ENCODE peak calls at places on chromosomes 3 and 15, in six cellular contexts. M is HepG2, Y is IMR-90, X is esophagus squamous epithelium, G is uterus, W is transverse colon. N is an unnamed sample.
A peak's percentile ranks its signal among the peaks of the same experiment; 100 is the strongest.

GRCh38 chr3:193391902-193392301 is 13.3 kb upstream of the ATP13A5 start:
- DNase-seq in M (no peak), Y (no peak), X (no peak), G (no peak), W (no peak), N (no peak)

GRCh38 chr3:41574900-41575299 is 375.6 kb downstream of the CTNNB1 start:
- DNase-seq in M (no peak), Y (no peak), X (no peak), G (no peak), W (no peak), N (no peak)

GRCh38 chr15:74896316-74896715 is 6.5 kb downstream of the MPI start:
- DNase-seq in M (no peak), Y (no peak), X (no peak), G (no peak), W (no peak), N (no peak)

GRCh38 chr3:128969993-128970740 is 23.7 kb downstream of the CFAP92 start:
- DNase-seq in M (peak; percentile 25), Y (peak; percentile 37), X (no peak), G (peak; percentile 42), W (peak; percentile 35), N (no peak)

GRCh38 chr3:55202320-55202719 is 274.5 kb upstream of the LRTM1 start:
- DNase-seq in M (no peak), Y (peak; percentile 95), X (no peak), G (no peak), W (no peak), N (no peak)

GRCh38 chr15:74517096-74517495 is 23.9 kb upstream of the ARID3B start:
- DNase-seq in M (no peak), Y (no peak), X (no peak), G (no peak), W (no peak), N (no peak)

GRCh38 chr15:48877630-48878595 is at the start of gene EID1:
- DNase-seq in M (peak; percentile 27), Y (peak; percentile 95), X (peak; percentile 44), G (peak; percentile 92), W (peak; percentile 94), N (peak; percentile 92)

GRCh38 chr15:25179673-25180511 is 225.1 kb downstream of the SNRPN start:
- DNase-seq in M (no peak), Y (no peak), X (no peak), G (peak; percentile 3), W (peak; percentile 1), N (no peak)

GRCh38 chr3:99859855-99860254 is 42.2 kb downstream of the CMSS1 start:
- DNase-seq in M (no peak), Y (peak; percentile 97), X (no peak), G (no peak), W (no peak), N (no peak)

GRCh38 chr3:133872161-133872560 is 23.5 kb downstream of the RAB6B start:
- DNase-seq in M (no peak), Y (no peak), X (no peak), G (no peak), W (no peak), N (peak; percentile 59)

GRCh38 chr15:76935620-76936019 is 4.1 kb downstream of the RCN2 start:
- DNase-seq in M (no peak), Y (no peak), X (no peak), G (no peak), W (no peak), N (no peak)

GRCh38 chr15:35751421-35752133 is 205.6 kb upstream of the DPH6 start:
- DNase-seq in M (peak; percentile 52), Y (peak; percentile 78), X (no peak), G (peak; percentile 77), W (peak; percentile 69), N (peak; percentile 86)
- TF ChIP-seq CTCF in M (peak; percentile 77), Y (peak; percentile 71), X (peak; percentile 52), G (peak; percentile 60), W (peak; percentile 59), N (no peak)

GRCh38 chr3:66038726-66039589 is at the start of gene MAGI1:
- DNase-seq in M (peak; percentile 90), Y (peak; percentile 95), X (no peak), G (peak; percentile 91), W (peak; percentile 91), N (peak; percentile 83)
- TF ChIP-seq POLR2A in M (peak; percentile 32), Y (peak; percentile 58), X (peak; percentile 75), G (peak; percentile 73), W (peak; percentile 67), N (no peak)

DNA sequence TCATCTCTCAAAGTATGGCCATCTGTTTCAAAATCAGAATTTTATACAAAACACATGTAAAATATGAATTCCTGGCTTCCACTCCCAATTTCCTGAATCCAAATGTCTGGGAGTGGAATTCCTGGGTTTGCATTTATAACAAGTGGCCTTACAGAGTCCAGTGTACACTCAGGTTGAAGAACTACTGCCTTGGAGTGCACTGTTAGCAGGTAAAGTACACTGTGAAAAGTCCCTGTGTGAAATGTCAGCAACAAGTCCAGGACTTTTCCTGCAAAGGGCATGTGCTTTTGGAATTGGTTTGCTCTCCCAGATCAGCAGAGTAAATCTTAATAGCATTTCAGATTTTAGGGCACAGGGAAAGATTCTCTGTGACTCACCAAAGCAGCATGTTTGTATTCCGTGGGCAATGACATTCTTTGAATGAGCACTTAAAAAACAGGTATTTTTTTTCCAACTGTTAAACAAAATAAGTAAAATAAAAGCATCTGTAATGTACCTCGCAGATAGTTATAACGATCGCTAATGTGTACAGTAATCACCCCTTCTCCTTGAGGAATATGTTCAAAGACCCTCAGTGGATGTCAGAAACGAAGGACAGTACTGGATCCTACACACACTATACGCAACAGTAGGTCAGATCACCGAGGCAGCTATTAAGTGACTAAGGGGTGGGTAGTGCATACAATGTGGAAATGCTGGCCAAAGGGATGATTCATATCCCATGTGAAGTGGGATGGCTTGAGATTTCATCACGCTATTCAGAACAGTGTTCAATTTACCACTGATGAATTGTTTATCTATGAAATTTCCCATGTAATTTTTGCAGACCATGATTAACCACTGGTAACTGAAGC is 1.9 kb upstream of the CLDN16 start:
- DNase-seq in M (peak; percentile 53), Y (peak; percentile 98), X (no peak), G (no peak), W (no peak), N (no peak)
- H3K4me3 ChIP-seq in M (no peak overlapping the region), Y (peak overlapping the region; percentile 26), X (no peak overlapping the region), G (no peak overlapping the region), W (no peak overlapping the region), N (no peak overlapping the region)

GRCh38 chr15:42736793-42737528 is at the start of gene CDAN1:
- DNase-seq in M (peak; percentile 73), Y (peak; percentile 75), X (no peak), G (peak; percentile 90), W (peak; percentile 95), N (peak; percentile 97)
- TF ChIP-seq CTCF in M (no peak), Y (no peak), X (peak; percentile 25), G (peak; percentile 19), W (no peak), N (no peak)

DNA sequence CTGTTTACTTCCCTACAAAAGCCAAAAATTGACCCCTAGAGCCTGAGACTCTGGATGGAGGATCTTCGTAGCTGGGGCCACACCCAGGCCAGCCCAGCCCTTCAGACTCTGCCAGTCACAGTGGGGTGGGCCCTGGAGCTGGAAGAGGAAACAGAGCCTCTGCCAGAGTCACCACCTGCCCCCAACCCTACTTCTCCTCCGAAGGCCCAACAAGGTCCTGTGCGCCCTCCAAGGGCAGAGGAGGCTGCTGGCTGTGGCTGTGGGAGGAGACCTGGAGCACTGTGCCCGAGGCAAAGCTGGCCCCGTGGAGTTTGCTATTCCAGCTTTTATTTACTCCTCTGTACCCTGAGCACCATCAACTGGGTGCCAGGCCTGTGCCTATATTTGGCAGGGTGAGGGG is 19.0 kb downstream of the CISH start:
- DNase-seq in M (no peak), Y (no peak), X (no peak), G (no peak), W (no peak), N (no peak)
- TF ChIP-seq POLR2A in M (no peak), Y (no peak), X (no peak), G (no peak), W (no peak), N (no peak)

GRCh38 chr3:195802261-195802701 is 9.4 kb downstream of the MUC4 start:
- DNase-seq in M (no peak), Y (no peak), X (no peak), G (no peak), W (no peak), N (no peak)
- H3K4me3 ChIP-seq in M (no peak overlapping the region), Y (no peak overlapping the region), X (peak overlapping the region; percentile 18), G (no peak overlapping the region), W (no peak overlapping the region), N (no peak overlapping the region)

DNA sequence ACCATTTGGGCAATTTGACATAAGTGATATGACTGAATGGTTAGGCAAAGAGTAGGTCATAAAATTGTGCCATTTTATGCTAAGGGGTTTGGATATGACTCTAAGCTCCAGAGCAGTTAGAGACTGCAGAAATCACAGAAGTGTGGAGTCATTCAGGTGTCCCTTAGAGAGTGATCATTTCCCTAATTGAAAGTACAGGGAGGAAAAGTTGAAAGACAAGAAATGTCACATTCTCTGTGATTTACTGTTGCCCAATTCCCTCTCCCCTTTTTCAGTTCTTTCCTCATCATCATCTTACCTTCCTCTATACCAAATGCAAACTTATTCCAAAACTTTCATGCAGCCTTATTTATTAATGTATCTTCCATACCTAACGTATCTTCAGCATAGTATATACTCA is 2.7 kb upstream of the GOLGB1 start:
- DNase-seq in M (no peak), Y (no peak), X (no peak), G (no peak), W (no peak), N (no peak)
- TF ChIP-seq CTCF in M (no peak), Y (no peak), X (no peak), G (no peak), W (no peak), N (no peak)

GRCh38 chr3:46918634-46919033 is 41.1 kb downstream of the PTH1R start:
- DNase-seq in M (no peak), Y (no peak), X (no peak), G (no peak), W (no peak), N (no peak)
- TF ChIP-seq POLR2A in M (no peak), Y (no peak), X (no peak), G (no peak), W (no peak), N (no peak)

N was measured in lower leg skin.